ENCODE peak calls at places on chromosomes 3 and 15, in seven cellular contexts. One of them, this sample, is unnamed.

GRCh38 chr3:73433681-73434080 is 191.1 kb downstream of the PDZRN3 start:
- DNase-seq in hippocampal formation: no peak
- DNase-seq in EL: no peak
- DNase-seq in pancreas: no peak
- DNase-seq in LoVo: no peak
- DNase-seq in AML-193: no peak
- DNase-seq in effector CD4-positive, alpha-beta T cell: no peak
- DNase-seq in this sample: no peak

GRCh38 chr3:24963762-24964625 is 464.1 kb upstream of the RARB start:
- DNase-seq in hippocampal formation: peak
- DNase-seq in EL: peak
- DNase-seq in LoVo: peak
- DNase-seq in pancreas: no peak
- DNase-seq in effector CD4-positive, alpha-beta T cell: no peak
- DNase-seq in AML-193: peak
- DNase-seq in this sample: no peak

GRCh38 chr3:48409291-48410201 is 20.3 kb downstream of the PLXNB1 start:
- DNase-seq in effector CD4-positive, alpha-beta T cell: no peak
- DNase-seq in AML-193: no peak
- DNase-seq in hippocampal formation: no peak
- DNase-seq in EL: no peak
- DNase-seq in pancreas: peak
- DNase-seq in LoVo: no peak
- DNase-seq in this sample: no peak

GRCh38 chr15:94322141-94322540 is 90.8 kb downstream of the MCTP2 start:
- DNase-seq in hippocampal formation: no peak
- DNase-seq in AML-193: peak
- DNase-seq in pancreas: no peak
- DNase-seq in LoVo: no peak
- DNase-seq in EL: no peak
- DNase-seq in effector CD4-positive, alpha-beta T cell: no peak
- DNase-seq in this sample: peak

GRCh38 chr3:94076055-94076454 is 13.2 kb downstream of the NSUN3 start:
- DNase-seq in pancreas: no peak
- DNase-seq in EL: peak
- DNase-seq in LoVo: no peak
- DNase-seq in hippocampal formation: no peak
- DNase-seq in effector CD4-positive, alpha-beta T cell: no peak
- DNase-seq in AML-193: no peak
- DNase-seq in this sample: no peak

GRCh38 chr15:38854506-38854905 is 289.9 kb upstream of the RASGRP1 start:
- DNase-seq in hippocampal formation: no peak
- DNase-seq in LoVo: no peak
- DNase-seq in pancreas: no peak
- DNase-seq in AML-193: no peak
- DNase-seq in effector CD4-positive, alpha-beta T cell: no peak
- DNase-seq in EL: no peak
- DNase-seq in this sample: no peak

GRCh38 chr3:21562225-21562624 is 188.8 kb downstream of the ZNF385D start:
- DNase-seq in EL: no peak
- DNase-seq in hippocampal formation: no peak
- DNase-seq in effector CD4-positive, alpha-beta T cell: no peak
- DNase-seq in AML-193: no peak
- DNase-seq in pancreas: no peak
- DNase-seq in LoVo: no peak
- DNase-seq in this sample: no peak

GRCh38 chr15:48250640-48251076 is 44.6 kb downstream of the SLC12A1 start:
- DNase-seq in LoVo: peak
- DNase-seq in AML-193: peak
- DNase-seq in pancreas: no peak
- DNase-seq in effector CD4-positive, alpha-beta T cell: no peak
- DNase-seq in EL: peak
- DNase-seq in hippocampal formation: peak
- DNase-seq in this sample: peak

GRCh38 chr3:31567036-31567435 is 34.3 kb downstream of the STT3B start:
- DNase-seq in effector CD4-positive, alpha-beta T cell: no peak
- DNase-seq in AML-193: no peak
- DNase-seq in EL: peak
- DNase-seq in LoVo: peak
- DNase-seq in hippocampal formation: no peak
- DNase-seq in pancreas: no peak
- DNase-seq in this sample: no peak

GRCh38 chr15:40441012-40441735 is 421 bp downstream of the BAHD1 start:
- DNase-seq in hippocampal formation: no peak
- DNase-seq in AML-193: no peak
- DNase-seq in pancreas: peak
- DNase-seq in effector CD4-positive, alpha-beta T cell: no peak
- DNase-seq in EL: no peak
- DNase-seq in LoVo: no peak
- DNase-seq in this sample: no peak

GRCh38 chr3:9623148-9623547 is 26.2 kb upstream of the MTMR14 start:
- DNase-seq in AML-193: no peak
- DNase-seq in effector CD4-positive, alpha-beta T cell: no peak
- DNase-seq in LoVo: no peak
- DNase-seq in hippocampal formation: no peak
- DNase-seq in pancreas: no peak
- DNase-seq in EL: no peak
- DNase-seq in this sample: no peak

GRCh38 chr15:70596354-70597055 is 166.9 kb downstream of the UACA start:
- DNase-seq in AML-193: no peak
- DNase-seq in effector CD4-positive, alpha-beta T cell: no peak
- DNase-seq in hippocampal formation: no peak
- DNase-seq in EL: peak
- DNase-seq in LoVo: peak
- DNase-seq in pancreas: no peak
- DNase-seq in this sample: no peak

This sample was measured in HL-60.